ENCODE peak calls at places on chromosome 19, in ten cellular contexts. One of them, this sample, is unnamed.

GRCh38 chr19:10695401-10696398 is 5.5 kb upstream of the QTRT1 start:
- DNase-seq in M059J: peak
- DNase-seq in Calu3: peak
- DNase-seq in endothelial cell: peak
- DNase-seq in iPS-NIHi11: peak
- DNase-seq in AG08395: peak
- DNase-seq in activated CD4-positive, alpha-beta T cell treated with anti-CD3 and anti-CD28 coated beads, Interleukin-2, amount 50 U/mL, for 1 hour: peak
- DNase-seq in HEK293T: peak
- DNase-seq in stimulated activated CD8-positive, alpha-beta memory T cell treated with anti-CD3 and anti-CD28 coated beads, Interleukin-2, amount 100 ng/mL, for 1 hour: peak
- DNase-seq in NCI-H1436 treated with DMSO at 0.1 percent for 48 hours: peak
- DNase-seq in this sample: no peak

GRCh38 chr19:11025006-11025405 is 64.2 kb downstream of the SMARCA4 start:
- DNase-seq in M059J: no peak
- DNase-seq in Calu3: no peak
- DNase-seq in endothelial cell: no peak
- DNase-seq in iPS-NIHi11: no peak
- DNase-seq in AG08395: no peak
- DNase-seq in activated CD4-positive, alpha-beta T cell treated with anti-CD3 and anti-CD28 coated beads, Interleukin-2, amount 50 U/mL, for 1 hour: no peak
- DNase-seq in HEK293T: no peak
- DNase-seq in stimulated activated CD8-positive, alpha-beta memory T cell treated with anti-CD3 and anti-CD28 coated beads, Interleukin-2, amount 100 ng/mL, for 1 hour: no peak
- DNase-seq in NCI-H1436 treated with DMSO at 0.1 percent for 48 hours: no peak
- DNase-seq in this sample: no peak

GRCh38 chr19:45424191-45425058 is 708 bp upstream of the ERCC1 start:
- DNase-seq in M059J: peak
- DNase-seq in Calu3: peak
- DNase-seq in endothelial cell: peak
- DNase-seq in iPS-NIHi11: peak
- DNase-seq in AG08395: peak
- DNase-seq in activated CD4-positive, alpha-beta T cell treated with anti-CD3 and anti-CD28 coated beads, Interleukin-2, amount 50 U/mL, for 1 hour: no peak
- DNase-seq in HEK293T: peak
- DNase-seq in stimulated activated CD8-positive, alpha-beta memory T cell treated with anti-CD3 and anti-CD28 coated beads, Interleukin-2, amount 100 ng/mL, for 1 hour: no peak
- DNase-seq in NCI-H1436 treated with DMSO at 0.1 percent for 48 hours: no peak
- DNase-seq in this sample: no peak

GRCh38 chr19:34957830-34958751 is 5.9 kb downstream of the ZNF792 start:
- DNase-seq in M059J: no peak
- DNase-seq in Calu3: no peak
- DNase-seq in endothelial cell: no peak
- DNase-seq in iPS-NIHi11: no peak
- DNase-seq in AG08395: no peak
- DNase-seq in activated CD4-positive, alpha-beta T cell treated with anti-CD3 and anti-CD28 coated beads, Interleukin-2, amount 50 U/mL, for 1 hour: no peak
- DNase-seq in HEK293T: no peak
- DNase-seq in stimulated activated CD8-positive, alpha-beta memory T cell treated with anti-CD3 and anti-CD28 coated beads, Interleukin-2, amount 100 ng/mL, for 1 hour: no peak
- DNase-seq in NCI-H1436 treated with DMSO at 0.1 percent for 48 hours: no peak
- DNase-seq in this sample: no peak

GRCh38 chr19:10068205-10068604 is 17.9 kb upstream of the SHFL start:
- DNase-seq in M059J: peak
- DNase-seq in Calu3: no peak
- DNase-seq in endothelial cell: no peak
- DNase-seq in iPS-NIHi11: no peak
- DNase-seq in AG08395: no peak
- DNase-seq in activated CD4-positive, alpha-beta T cell treated with anti-CD3 and anti-CD28 coated beads, Interleukin-2, amount 50 U/mL, for 1 hour: no peak
- DNase-seq in HEK293T: no peak
- DNase-seq in stimulated activated CD8-positive, alpha-beta memory T cell treated with anti-CD3 and anti-CD28 coated beads, Interleukin-2, amount 100 ng/mL, for 1 hour: no peak
- DNase-seq in NCI-H1436 treated with DMSO at 0.1 percent for 48 hours: no peak
- DNase-seq in this sample: no peak

GRCh38 chr19:4889034-4889825 is 13.5 kb downstream of the ARRDC5 start:
- DNase-seq in M059J: peak
- DNase-seq in Calu3: no peak
- DNase-seq in endothelial cell: no peak
- DNase-seq in iPS-NIHi11: peak
- DNase-seq in AG08395: peak
- DNase-seq in activated CD4-positive, alpha-beta T cell treated with anti-CD3 and anti-CD28 coated beads, Interleukin-2, amount 50 U/mL, for 1 hour: no peak
- DNase-seq in HEK293T: no peak
- DNase-seq in stimulated activated CD8-positive, alpha-beta memory T cell treated with anti-CD3 and anti-CD28 coated beads, Interleukin-2, amount 100 ng/mL, for 1 hour: no peak
- DNase-seq in NCI-H1436 treated with DMSO at 0.1 percent for 48 hours: no peak
- DNase-seq in this sample: no peak

GRCh38 chr19:31350693-31351211 is 1.5 kb upstream of the TSHZ3 start:
- DNase-seq in M059J: peak
- DNase-seq in Calu3: no peak
- DNase-seq in endothelial cell: peak
- DNase-seq in iPS-NIHi11: peak
- DNase-seq in AG08395: peak
- DNase-seq in activated CD4-positive, alpha-beta T cell treated with anti-CD3 and anti-CD28 coated beads, Interleukin-2, amount 50 U/mL, for 1 hour: peak
- DNase-seq in HEK293T: peak
- DNase-seq in stimulated activated CD8-positive, alpha-beta memory T cell treated with anti-CD3 and anti-CD28 coated beads, Interleukin-2, amount 100 ng/mL, for 1 hour: no peak
- DNase-seq in NCI-H1436 treated with DMSO at 0.1 percent for 48 hours: no peak
- DNase-seq in this sample: no peak

GRCh38 chr19:45528149-45528743 is 21.0 kb downstream of the VASP start:
- DNase-seq in M059J: peak
- DNase-seq in Calu3: peak
- DNase-seq in endothelial cell: peak
- DNase-seq in iPS-NIHi11: peak
- DNase-seq in AG08395: peak
- DNase-seq in activated CD4-positive, alpha-beta T cell treated with anti-CD3 and anti-CD28 coated beads, Interleukin-2, amount 50 U/mL, for 1 hour: no peak
- DNase-seq in HEK293T: no peak
- DNase-seq in stimulated activated CD8-positive, alpha-beta memory T cell treated with anti-CD3 and anti-CD28 coated beads, Interleukin-2, amount 100 ng/mL, for 1 hour: no peak
- DNase-seq in NCI-H1436 treated with DMSO at 0.1 percent for 48 hours: no peak
- DNase-seq in this sample: no peak

GRCh38 chr19:49391581-49392399 is 3.7 kb downstream of the KASH5 start:
- DNase-seq in M059J: peak
- DNase-seq in Calu3: peak
- DNase-seq in endothelial cell: peak
- DNase-seq in iPS-NIHi11: peak
- DNase-seq in AG08395: peak
- DNase-seq in activated CD4-positive, alpha-beta T cell treated with anti-CD3 and anti-CD28 coated beads, Interleukin-2, amount 50 U/mL, for 1 hour: peak
- DNase-seq in HEK293T: peak
- DNase-seq in stimulated activated CD8-positive, alpha-beta memory T cell treated with anti-CD3 and anti-CD28 coated beads, Interleukin-2, amount 100 ng/mL, for 1 hour: peak
- DNase-seq in NCI-H1436 treated with DMSO at 0.1 percent for 48 hours: no peak
- DNase-seq in this sample: no peak

GRCh38 chr19:16714702-16715294 is 4.8 kb upstream of the NWD1 start:
- DNase-seq in M059J: peak
- DNase-seq in Calu3: peak
- DNase-seq in endothelial cell: peak
- DNase-seq in iPS-NIHi11: peak
- DNase-seq in AG08395: peak
- DNase-seq in activated CD4-positive, alpha-beta T cell treated with anti-CD3 and anti-CD28 coated beads, Interleukin-2, amount 50 U/mL, for 1 hour: peak
- DNase-seq in HEK293T: peak
- DNase-seq in stimulated activated CD8-positive, alpha-beta memory T cell treated with anti-CD3 and anti-CD28 coated beads, Interleukin-2, amount 100 ng/mL, for 1 hour: peak
- DNase-seq in NCI-H1436 treated with DMSO at 0.1 percent for 48 hours: no peak
- DNase-seq in this sample: no peak

GRCh38 chr19:1656988-1657536 is 4.6 kb upstream of the TCF3 start:
- DNase-seq in M059J: no peak
- DNase-seq in Calu3: no peak
- DNase-seq in endothelial cell: no peak
- DNase-seq in iPS-NIHi11: no peak
- DNase-seq in AG08395: no peak
- DNase-seq in activated CD4-positive, alpha-beta T cell treated with anti-CD3 and anti-CD28 coated beads, Interleukin-2, amount 50 U/mL, for 1 hour: no peak
- DNase-seq in HEK293T: no peak
- DNase-seq in stimulated activated CD8-positive, alpha-beta memory T cell treated with anti-CD3 and anti-CD28 coated beads, Interleukin-2, amount 100 ng/mL, for 1 hour: no peak
- DNase-seq in NCI-H1436 treated with DMSO at 0.1 percent for 48 hours: no peak
- DNase-seq in this sample: no peak